ENCODE peak calls at places on chromosome 17, in seven cellular contexts. F is IMR-90, Q is PC-3, Y is GM23338, E is Caco-2, G is AG04449, Z is Peyer's patch. H is an unnamed sample.

GRCh38 chr17:36919407-36919968 is 17.8 kb upstream of the LHX1 start:
- DNase-seq in F (no peak), E (no peak), Z (no peak), G (no peak), Q (no peak), Y (no peak), H (no peak)

GRCh38 chr17:83121921-83122820 is 42.8 kb downstream of the METRNL start:
- DNase-seq in F (no peak), Y (no peak), G (no peak), E (no peak), Z (no peak), Q (no peak), H (no peak)

GRCh38 chr17:78488867-78489634 is 88.1 kb downstream of the DNAH17 start:
- DNase-seq in E (no peak), Q (no peak), G (no peak), F (no peak), Z (no peak), Y (peak; percentile 31), H (no peak)

GRCh38 chr17:75430159-75430748 is 24.8 kb upstream of the GRB2 start:
- DNase-seq in F (peak; percentile 55), G (peak; percentile 82), Y (peak; percentile 87), Z (no peak), E (peak; percentile 92), Q (peak; percentile 19), H (no peak)

GRCh38 chr17:74176546-74177001 is 26.9 kb upstream of the RPL38 start:
- DNase-seq in Y (peak; percentile 88), G (no peak), E (peak; percentile 78), F (peak; percentile 48), Q (peak; percentile 82), Z (peak; percentile 25), H (no peak)

GRCh38 chr17:42780816-42781638 is 617 bp downstream of the WNK4 start:
- DNase-seq in F (no peak), Q (no peak), Z (no peak), G (no peak), E (no peak), Y (peak; percentile 46), H (no peak)

GRCh38 chr17:79005063-79005861 is 4.3 kb downstream of the CANT1 start:
- DNase-seq in F (no peak), E (no peak), Q (peak; percentile 94), Y (no peak), G (no peak), Z (no peak), H (no peak)

GRCh38 chr17:30091771-30092170 is 24.8 kb upstream of the NSRP1 start:
- DNase-seq in G (peak; percentile 75), Z (no peak), Q (peak; percentile 40), E (no peak), F (peak; percentile 92), Y (no peak), H (no peak)

GRCh38 chr17:30413109-30413508 is 34.4 kb downstream of the CPD start:
- DNase-seq in Q (peak; percentile 75), E (no peak), F (peak; percentile 72), Z (no peak), G (no peak), Y (no peak), H (no peak)

GRCh38 chr17:81131486-81132196 is 33.7 kb upstream of the PVALEF start:
- DNase-seq in Q (no peak), G (no peak), Z (no peak), Y (peak; percentile 49), E (peak; percentile 79), F (no peak), H (no peak)

GRCh38 chr17:68491381-68491849 is 20.8 kb upstream of the PRKAR1A start:
- DNase-seq in G (no peak), E (no peak), Z (peak; percentile 38), F (no peak), Q (no peak), Y (no peak), H (no peak)

GRCh38 chr17:37483311-37484039 is 6.2 kb upstream of the DUSP14 start:
- DNase-seq in Y (peak; percentile 56), E (no peak), G (peak; percentile 70), Q (no peak), F (peak; percentile 98), Z (no peak), H (no peak)

GRCh38 chr17:35889818-35890773 is 9.9 kb upstream of the CCL5 start:
- DNase-seq in Q (no peak), G (peak; percentile 36), F (peak; percentile 68), E (no peak), Y (peak; percentile 2), Z (no peak), H (no peak)

GRCh38 chr17:32739722-32740121 is 137.2 kb downstream of the MYO1D start:
- DNase-seq in E (no peak), Z (no peak), Q (no peak), Y (no peak), F (no peak), G (no peak), H (no peak)

GRCh38 chr17:78862073-78863023 is 21.7 kb upstream of the USP36 start:
- DNase-seq in G (peak; percentile 90), Q (peak; percentile 98), Z (peak; percentile 37), F (peak; percentile 98), Y (no peak), E (no peak), H (no peak)

GRCh38 chr17:416293-417206 is 63.9 kb upstream of the RPH3AL start:
- DNase-seq in Q (no peak), F (no peak), Z (peak; percentile 76), E (no peak), Y (no peak), G (no peak), H (peak; percentile 72)

GRCh38 chr17:47735139-47735464 is 2.1 kb downstream of the TBX21 start:
- DNase-seq in Y (no peak), Z (peak; percentile 7), G (no peak), Q (no peak), E (no peak), F (no peak), H (no peak)

GRCh38 chr17:30316736-30317135 is 17.1 kb downstream of the TMIGD1 start:
- DNase-seq in Y (no peak), G (no peak), F (no peak), E (no peak), Q (no peak), Z (no peak), H (no peak)

GRCh38 chr17:58332720-58333395 is 4.3 kb upstream of the TSPOAP1 start:
- DNase-seq in E (no peak), Y (no peak), Z (peak; percentile 77), F (no peak), G (no peak), Q (no peak), H (peak; percentile 82)

GRCh38 chr17:77810536-77810935 is 148.0 kb upstream of the TNRC6C start:
- DNase-seq in Q (peak; percentile 71), F (peak; percentile 33), Z (no peak), G (no peak), E (no peak), Y (no peak), H (no peak)

GRCh38 chr17:7311110-7311698 is 3.8 kb downstream of the EIF5A start:
- DNase-seq in F (no peak), E (no peak), Z (no peak), G (no peak), Q (no peak), Y (no peak), H (no peak)

GRCh38 chr17:7308625-7309433 is 1.4 kb downstream of the EIF5A start:
- DNase-seq in Q (peak; percentile 68), F (peak; percentile 77), G (no peak), E (peak; percentile 72), Y (peak; percentile 91), Z (peak; percentile 89), H (peak; percentile 80)

GRCh38 chr17:7307686-7308624 is 527 bp downstream of the EIF5A start:
- DNase-seq in F (peak; percentile 34), Y (peak; percentile 64), Q (peak; percentile 35), Z (no peak), E (peak; percentile 34), G (no peak), H (peak; percentile 76)

GRCh38 chr17:7306911-7307685 is at the start of gene EIF5A:
- DNase-seq in F (peak; percentile 100), E (peak; percentile 94), Y (peak; percentile 100), G (peak; percentile 99), Z (peak; percentile 99), Q (peak; percentile 99), H (peak; percentile 98)

DNA sequence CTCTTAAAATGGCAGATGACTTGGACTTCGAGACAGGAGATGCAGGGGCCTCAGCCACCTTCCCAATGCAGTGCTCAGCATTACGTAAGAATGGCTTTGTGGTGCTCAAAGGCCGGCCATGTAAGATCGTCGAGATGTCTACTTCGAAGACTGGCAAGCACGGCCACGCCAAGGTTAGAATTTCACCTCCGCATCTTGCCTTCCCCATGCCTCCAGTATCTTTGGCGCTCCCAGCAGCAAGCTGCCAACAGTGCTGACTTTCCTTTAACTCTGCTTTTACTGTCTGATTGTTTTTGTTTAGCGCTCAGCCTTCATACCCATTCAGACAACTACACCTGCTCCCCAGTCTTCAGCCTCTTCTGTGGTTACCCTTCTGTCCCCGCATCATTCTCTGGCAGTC is 2.2 kb downstream of the EIF5A start:
- DNase-seq in E (no peak), F (no peak), G (no peak), Y (no peak), Q (no peak), Z (no peak), H (no peak)
- H3K4me3 ChIP-seq in E (no peak overlapping the region), F (no peak overlapping the region), G (peak overlapping the region; percentile 92), Y (peak overlapping the region; percentile 98), Q (peak overlapping the region; percentile 85), Z (peak overlapping the region; percentile 95), H (peak overlapping the region; percentile 96)

GRCh38 chr17:56290486-56291118 is 137.3 kb downstream of the ANKFN1 start:
- DNase-seq in E (no peak), F (no peak), Z (no peak), Y (no peak), G (no peak), Q (no peak), H (no peak)
- H3K4me3 ChIP-seq in E (no peak overlapping the region), F (peak overlapping the region; percentile 29), Z (no peak overlapping the region), Y (no peak overlapping the region), G (no peak overlapping the region), Q (peak overlapping the region; percentile 10), H (no peak overlapping the region)

GRCh38 chr17:4772235-4772613 is 538 bp downstream of the TM4SF5 start:
- DNase-seq in G (no peak), Q (no peak), Z (no peak), E (no peak), F (no peak), Y (no peak), H (no peak)
- H3K4me3 ChIP-seq in G (no peak overlapping the region), Q (no peak overlapping the region), Z (peak overlapping the region; percentile 55), E (peak overlapping the region; percentile 8), F (no peak overlapping the region), Y (no peak overlapping the region), H (no peak overlapping the region)

DNA sequence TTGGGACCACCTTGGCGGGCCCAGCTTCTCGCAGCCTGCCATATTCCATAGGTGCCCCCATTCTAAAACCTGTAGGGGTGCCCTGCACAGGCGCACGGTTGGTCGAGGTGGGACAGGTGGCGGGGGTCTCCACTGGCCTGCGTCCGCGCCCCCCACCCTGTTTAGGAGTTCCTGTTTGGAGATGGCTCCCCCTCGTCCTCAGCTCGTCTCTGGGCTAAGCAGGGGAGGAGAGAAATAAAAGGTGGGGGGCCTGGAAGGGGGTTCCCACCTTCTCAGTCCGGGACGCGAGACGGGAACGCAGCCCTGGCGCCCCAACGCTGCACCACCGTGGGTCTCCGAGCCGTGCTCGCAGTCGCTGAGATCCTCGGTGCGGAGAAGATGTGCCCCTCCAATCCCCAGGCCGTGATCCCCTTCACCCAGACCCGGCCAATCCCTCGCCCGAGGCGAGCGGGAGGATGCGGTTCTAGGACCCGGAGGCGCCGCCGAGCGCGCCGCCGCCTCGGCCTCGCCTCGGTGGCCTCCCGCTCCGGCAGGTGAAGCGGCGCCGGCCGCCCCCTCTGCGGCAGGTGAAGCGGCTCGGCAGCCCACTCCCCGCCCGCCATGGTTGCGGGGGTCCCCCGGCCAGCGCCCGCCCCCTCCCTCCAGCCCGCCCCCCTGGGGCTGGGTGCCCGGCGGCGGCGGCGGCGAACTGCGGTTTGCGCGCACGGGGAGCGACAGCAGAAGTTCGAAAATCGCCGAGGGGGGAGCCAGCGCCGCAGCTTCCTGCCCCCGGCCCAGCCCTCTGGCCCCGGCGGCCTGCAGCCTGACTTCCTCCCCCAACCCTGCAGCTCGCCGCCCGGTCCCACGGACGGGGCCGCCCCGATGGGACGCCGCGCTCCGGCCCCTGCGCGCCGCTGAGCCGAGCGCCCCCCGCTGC is at the start of gene FMNL1:
- DNase-seq in E (no peak), Q (peak; percentile 35), Z (peak; percentile 81), Y (peak; percentile 80), F (no peak), G (no peak), H (peak; percentile 78)
- H3K4me3 ChIP-seq in E (peak within 1 kb of the TSS; percentile 47), Q (peak within 1 kb of the TSS; percentile 66), Z (peak within 1 kb of the TSS; percentile 71), Y (peak within 1 kb of the TSS; percentile 85), F (peak within 1 kb of the TSS; percentile 56), G (peak within 1 kb of the TSS; percentile 43), H (peak within 1 kb of the TSS; percentile 90)

H was measured in GM06990.